ENCODE peak calls at places on chromosomes 4 and X, in five cellular contexts. J is effector memory CD4-positive, alpha-beta T cell; D is HFFc6; X is GM12865; K is CD4-positive, alpha-beta T cell. S is an unnamed sample.

GRCh38 chrX:85922821-85923220 is 124.5 kb downstream of the CHM start:
- DNase-seq in J (no peak), D (peak; percentile 51), X (no peak), K (no peak), S (no peak)

GRCh38 chrX:53184836-53185235 is 40.2 kb downstream of the KDM5C start:
- DNase-seq in J (no peak), D (peak; percentile 37), X (no peak), K (no peak), S (no peak)

GRCh38 chr4:139603576-139604387 is 47.8 kb upstream of the SETD7 start:
- DNase-seq in J (no peak), D (peak; percentile 58), X (peak; percentile 61), K (no peak), S (peak; percentile 53)

GRCh38 chr4:112234952-112235609 is 3.5 kb downstream of the AP1AR start:
- DNase-seq in J (peak; percentile 15), D (peak; percentile 85), X (peak; percentile 81), K (peak; percentile 38), S (no peak)

GRCh38 chr4:57100979-57101629 is 9.1 kb downstream of the IGFBP7 start:
- DNase-seq in J (no peak), D (no peak), X (no peak), K (no peak), S (no peak)

GRCh38 chr4:68021185-68021584 is 57.9 kb upstream of the TMPRSS11A start:
- DNase-seq in J (no peak), D (peak; percentile 3), X (no peak), K (no peak), S (no peak)

GRCh38 chr4:143359794-143360193 is 23.1 kb downstream of the GAB1 start:
- DNase-seq in J (no peak), D (no peak), X (no peak), K (no peak), S (no peak)

GRCh38 chr4:40971346-40971745 is 221.6 kb downstream of the NSUN7 start:
- DNase-seq in J (no peak), D (no peak), X (no peak), K (no peak), S (no peak)

GRCh38 chrX:103157511-103158316 is 57.2 kb upstream of the BEX4 start:
- DNase-seq in J (no peak), D (peak; percentile 20), X (peak; percentile 11), K (no peak), S (peak; percentile 11)

GRCh38 chrX:70970482-70970999 is 39.6 kb upstream of the SLC7A3 start:
- DNase-seq in J (no peak), D (peak; percentile 5), X (peak; percentile 1), K (no peak), S (no peak)

GRCh38 chr4:1208970-1209704 is 36.8 kb upstream of the SPON2 start:
- DNase-seq in J (no peak), D (no peak), X (no peak), K (no peak), S (no peak)

GRCh38 chrX:1480082-1480785 is 27.5 kb upstream of the ASMTL start:
- DNase-seq in J (no peak), D (no peak), X (no peak), K (no peak), S (no peak)

GRCh38 chr4:39237179-39237578 is 54.9 kb downstream of the WDR19 start:
- DNase-seq in J (no peak), D (no peak), X (no peak), K (no peak), S (no peak)

GRCh38 chrX:67568769-67569168 is 24.9 kb downstream of the AR start:
- DNase-seq in J (no peak), D (no peak), X (no peak), K (no peak), S (no peak)

GRCh38 chr4:8922481-8922880 is 50.8 kb upstream of the HMX1 start:
- DNase-seq in J (no peak), D (no peak), X (no peak), K (no peak), S (no peak)

GRCh38 chr4:87005690-87006461 is 71.1 kb downstream of the AFF1 start:
- DNase-seq in J (no peak), D (no peak), X (peak; percentile 74), K (no peak), S (no peak)

GRCh38 chrX:16930392-16930791 is 16.1 kb upstream of the REPS2 start:
- DNase-seq in J (no peak), D (no peak), X (no peak), K (no peak), S (no peak)

GRCh38 chr4:119683518-119683917 is 54.9 kb upstream of the PDE5A start:
- DNase-seq in J (no peak), D (peak; percentile 42), X (no peak), K (no peak), S (no peak)

GRCh38 chrX:97366246-97366645 is 482.5 kb downstream of the RPA4 start:
- DNase-seq in J (no peak), D (no peak), X (no peak), K (no peak), S (no peak)

GRCh38 chrX:14630724-14631123 is 101.4 kb downstream of the GLRA2 start:
- DNase-seq in J (no peak), D (no peak), X (no peak), K (no peak), S (no peak)

GRCh38 chr4:2092653-2093000 is 33.5 kb downstream of the NAT8L start:
- DNase-seq in J (no peak), D (no peak), X (no peak), K (no peak), S (no peak)

GRCh38 chr4:80054375-80054774 is 18.7 kb downstream of the ANTXR2 start:
- DNase-seq in J (no peak), D (no peak), X (no peak), K (no peak), S (no peak)

GRCh38 chrX:49186125-49187027 is at the start of gene PRICKLE3:
- DNase-seq in J (peak; percentile 55), D (peak; percentile 31), X (peak; percentile 87), K (peak; percentile 53), S (peak; percentile 69)

GRCh38 chr4:85486425-85487101 is 11.6 kb downstream of the ARHGAP24 start:
- DNase-seq in J (no peak), D (no peak), X (no peak), K (no peak), S (no peak)

GRCh38 chr4:138832563-138832962 is 183.0 kb upstream of the NOCT start:
- DNase-seq in J (no peak), D (no peak), X (no peak), K (no peak), S (no peak)

GRCh38 chrX:137549846-137550534 is 15.9 kb upstream of the ZIC3 start:
- DNase-seq in J (no peak), D (no peak), X (no peak), K (no peak), S (no peak)

GRCh38 chrX:100296183-100296753 is 113.8 kb downstream of the PCDH19 start:
- DNase-seq in J (no peak), D (no peak), X (no peak), K (no peak), S (no peak)

GRCh38 chr4:24472514-24473308 is 111.6 kb downstream of the DHX15 start:
- DNase-seq in J (peak; percentile 58), D (peak; percentile 82), X (peak; percentile 82), K (peak; percentile 44), S (peak; percentile 79)

GRCh38 chr4:56410247-56410646 is 23.0 kb upstream of the AASDH start:
- DNase-seq in J (no peak), D (peak; percentile 99), X (no peak), K (no peak), S (peak; percentile 58)

GRCh38 chr4:108114503-108114902 is 54.2 kb downstream of the LEF1 start:
- DNase-seq in J (no peak), D (no peak), X (no peak), K (no peak), S (no peak)

GRCh38 chr4:10924274-10924673 is 239.7 kb upstream of the CLNK start:
- DNase-seq in J (no peak), D (no peak), X (no peak), K (no peak), S (no peak)

GRCh38 chr4:47876310-47876709 is 38.1 kb downstream of the NFXL1 start:
- DNase-seq in J (no peak), D (no peak), X (no peak), K (no peak), S (no peak)

GRCh38 chrX:12349201-12349600 is 210.9 kb downstream of the FRMPD4 start:
- DNase-seq in J (no peak), D (no peak), X (no peak), K (no peak), S (no peak)

GRCh38 chr4:123350191-123350544 is 46.4 kb upstream of the SPRY1 start:
- DNase-seq in J (no peak), D (no peak), X (peak; percentile 32), K (no peak), S (no peak)

GRCh38 chrX:71660562-71661416 is 6.6 kb upstream of the LOC101059915 start:
- DNase-seq in J (no peak), D (no peak), X (no peak), K (no peak), S (no peak)

GRCh38 chrX:41922125-41922521 is 1.2 kb downstream of the CASK start:
- DNase-seq in J (peak; percentile 23), D (peak; percentile 10), X (peak; percentile 37), K (peak; percentile 16), S (no peak)

GRCh38 chr4:76012388-76012801 is 5.1 kb upstream of the CXCL9 start:
- DNase-seq in J (no peak), D (peak; percentile 51), X (no peak), K (no peak), S (no peak)

GRCh38 chrX:7580127-7580526 is 262.8 kb upstream of the VCX start:
- DNase-seq in J (no peak), D (no peak), X (no peak), K (no peak), S (no peak)

GRCh38 chr4:74228691-74229640 is 71.0 kb downstream of the MTHFD2L start:
- DNase-seq in J (peak; percentile 18), D (peak; percentile 76), X (peak; percentile 88), K (peak; percentile 51), S (peak; percentile 10)

GRCh38 chr4:175806741-175807140 is 5.3 kb downstream of the GPM6A start:
- DNase-seq in J (no peak), D (no peak), X (no peak), K (no peak), S (no peak)